ENCODE peak calls at places on chromosome 4, in ten cellular contexts. One of them, this sample, is unnamed.

GRCh38 chr4:159077702-159078495 is 25.0 kb upstream of the RAPGEF2 start:
- DNase-seq in endodermal cell: no peak
- DNase-seq in nephron progenitor cell: no peak
- DNase-seq in BE2C: no peak
- DNase-seq in RWPE2: no peak
- DNase-seq in AG09309: no peak
- DNase-seq in WTC11: no peak
- DNase-seq in lower lobe of right lung: no peak
- DNase-seq in heart right ventricle: no peak
- DNase-seq in ovary: no peak
- DNase-seq in this sample: no peak

GRCh38 chr4:62898115-62898514 is 1511.1 kb downstream of the TECRL start:
- DNase-seq in BE2C: no peak
- DNase-seq in ovary: peak; percentile 11
- DNase-seq in RWPE2: peak; percentile 32
- DNase-seq in WTC11: no peak
- DNase-seq in nephron progenitor cell: no peak
- DNase-seq in lower lobe of right lung: peak; percentile 39
- DNase-seq in heart right ventricle: no peak
- DNase-seq in endodermal cell: peak; percentile 49
- DNase-seq in AG09309: no peak
- DNase-seq in this sample: no peak

GRCh38 chr4:1309261-1310010 is 19.7 kb downstream of the MAEA start:
- DNase-seq in nephron progenitor cell: peak; percentile 91
- DNase-seq in WTC11: peak; percentile 95
- DNase-seq in ovary: peak; percentile 93
- DNase-seq in endodermal cell: peak; percentile 98
- DNase-seq in lower lobe of right lung: peak; percentile 91
- DNase-seq in AG09309: peak; percentile 65
- DNase-seq in heart right ventricle: peak; percentile 86
- DNase-seq in RWPE2: peak; percentile 97
- DNase-seq in BE2C: peak; percentile 96
- DNase-seq in this sample: peak; percentile 96

GRCh38 chr4:106869551-106869950 is 166.6 kb downstream of the DKK2 start:
- DNase-seq in RWPE2: no peak
- DNase-seq in AG09309: peak; percentile 11
- DNase-seq in endodermal cell: no peak
- DNase-seq in WTC11: no peak
- DNase-seq in BE2C: no peak
- DNase-seq in lower lobe of right lung: no peak
- DNase-seq in heart right ventricle: no peak
- DNase-seq in ovary: no peak
- DNase-seq in nephron progenitor cell: no peak
- DNase-seq in this sample: no peak

GRCh38 chr4:84099591-84099990 is 399.5 kb downstream of the NKX6-1 start:
- DNase-seq in WTC11: no peak
- DNase-seq in RWPE2: no peak
- DNase-seq in BE2C: no peak
- DNase-seq in endodermal cell: no peak
- DNase-seq in AG09309: no peak
- DNase-seq in nephron progenitor cell: no peak
- DNase-seq in ovary: no peak
- DNase-seq in heart right ventricle: no peak
- DNase-seq in lower lobe of right lung: no peak
- DNase-seq in this sample: no peak

GRCh38 chr4:158833602-158834001 is 64.8 kb downstream of the FNIP2 start:
- DNase-seq in endodermal cell: no peak
- DNase-seq in heart right ventricle: no peak
- DNase-seq in ovary: no peak
- DNase-seq in RWPE2: no peak
- DNase-seq in WTC11: no peak
- DNase-seq in nephron progenitor cell: no peak
- DNase-seq in lower lobe of right lung: no peak
- DNase-seq in BE2C: no peak
- DNase-seq in AG09309: no peak
- DNase-seq in this sample: no peak

GRCh38 chr4:147576084-147576483 is 41.1 kb upstream of the TMEM184C start:
- DNase-seq in BE2C: no peak
- DNase-seq in AG09309: no peak
- DNase-seq in ovary: no peak
- DNase-seq in heart right ventricle: no peak
- DNase-seq in RWPE2: no peak
- DNase-seq in endodermal cell: no peak
- DNase-seq in nephron progenitor cell: no peak
- DNase-seq in lower lobe of right lung: no peak
- DNase-seq in WTC11: no peak
- DNase-seq in this sample: no peak

GRCh38 chr4:74969507-74970474 is 36.9 kb downstream of the PARM1 start:
- DNase-seq in RWPE2: no peak
- DNase-seq in ovary: no peak
- DNase-seq in nephron progenitor cell: no peak
- DNase-seq in heart right ventricle: peak; percentile 19
- DNase-seq in BE2C: peak; percentile 74
- DNase-seq in endodermal cell: peak; percentile 86
- DNase-seq in AG09309: no peak
- DNase-seq in WTC11: peak; percentile 35
- DNase-seq in lower lobe of right lung: no peak
- DNase-seq in this sample: no peak

GRCh38 chr4:103773691-103774231 is 54.0 kb upstream of the TACR3 start:
- DNase-seq in BE2C: no peak
- DNase-seq in WTC11: no peak
- DNase-seq in AG09309: no peak
- DNase-seq in nephron progenitor cell: no peak
- DNase-seq in RWPE2: no peak
- DNase-seq in lower lobe of right lung: no peak
- DNase-seq in ovary: no peak
- DNase-seq in endodermal cell: no peak
- DNase-seq in heart right ventricle: no peak
- DNase-seq in this sample: no peak

GRCh38 chr4:70703695-70704332 is 15.5 kb downstream of the UTP3 start:
- DNase-seq in BE2C: no peak
- DNase-seq in WTC11: no peak
- DNase-seq in nephron progenitor cell: no peak
- DNase-seq in ovary: no peak
- DNase-seq in endodermal cell: no peak
- DNase-seq in AG09309: no peak
- DNase-seq in RWPE2: no peak
- DNase-seq in heart right ventricle: no peak
- DNase-seq in lower lobe of right lung: no peak
- DNase-seq in this sample: no peak

GRCh38 chr4:88858752-88859151 is 161.1 kb upstream of the NAP1L5 start:
- DNase-seq in nephron progenitor cell: no peak
- DNase-seq in endodermal cell: no peak
- DNase-seq in AG09309: no peak
- DNase-seq in BE2C: no peak
- DNase-seq in WTC11: no peak
- DNase-seq in ovary: no peak
- DNase-seq in heart right ventricle: no peak
- DNase-seq in lower lobe of right lung: no peak
- DNase-seq in RWPE2: no peak
- DNase-seq in this sample: no peak

GRCh38 chr4:145719752-145720624 is 40.0 kb downstream of the C4orf51 start:
- DNase-seq in endodermal cell: no peak
- DNase-seq in BE2C: no peak
- DNase-seq in heart right ventricle: no peak
- DNase-seq in WTC11: no peak
- DNase-seq in RWPE2: no peak
- DNase-seq in ovary: no peak
- DNase-seq in nephron progenitor cell: no peak
- DNase-seq in lower lobe of right lung: no peak
- DNase-seq in AG09309: no peak
- DNase-seq in this sample: no peak

GRCh38 chr4:2363056-2363719 is 55.3 kb downstream of the ZFYVE28 start:
- DNase-seq in WTC11: no peak
- DNase-seq in ovary: peak; percentile 62
- DNase-seq in heart right ventricle: no peak
- DNase-seq in endodermal cell: peak; percentile 58
- DNase-seq in RWPE2: no peak
- DNase-seq in lower lobe of right lung: peak; percentile 47
- DNase-seq in AG09309: no peak
- DNase-seq in BE2C: no peak
- DNase-seq in nephron progenitor cell: no peak
- DNase-seq in this sample: peak; percentile 50

GRCh38 chr4:183242291-183242690 is 77.8 kb downstream of the CLDN22 start:
- DNase-seq in endodermal cell: no peak
- DNase-seq in nephron progenitor cell: no peak
- DNase-seq in BE2C: no peak
- DNase-seq in AG09309: no peak
- DNase-seq in WTC11: no peak
- DNase-seq in lower lobe of right lung: no peak
- DNase-seq in heart right ventricle: no peak
- DNase-seq in ovary: no peak
- DNase-seq in RWPE2: no peak
- DNase-seq in this sample: no peak

GRCh38 chr4:770022-770421 is 55.9 kb downstream of the CPLX1 start:
- DNase-seq in nephron progenitor cell: no peak
- DNase-seq in ovary: peak; percentile 10
- DNase-seq in WTC11: no peak
- DNase-seq in AG09309: no peak
- DNase-seq in BE2C: no peak
- DNase-seq in lower lobe of right lung: peak; percentile 23
- DNase-seq in RWPE2: no peak
- DNase-seq in heart right ventricle: no peak
- DNase-seq in endodermal cell: no peak
- DNase-seq in this sample: peak; percentile 87

GRCh38 chr4:39085891-39086290 is 23.9 kb downstream of the KLHL5 start:
- DNase-seq in lower lobe of right lung: no peak
- DNase-seq in BE2C: no peak
- DNase-seq in endodermal cell: no peak
- DNase-seq in heart right ventricle: no peak
- DNase-seq in nephron progenitor cell: no peak
- DNase-seq in ovary: no peak
- DNase-seq in RWPE2: no peak
- DNase-seq in WTC11: no peak
- DNase-seq in AG09309: peak; percentile 88
- DNase-seq in this sample: no peak

GRCh38 chr4:154959756-154960155 is 178.7 kb downstream of the RBM46 start:
- DNase-seq in BE2C: no peak
- DNase-seq in AG09309: no peak
- DNase-seq in RWPE2: no peak
- DNase-seq in endodermal cell: no peak
- DNase-seq in nephron progenitor cell: no peak
- DNase-seq in lower lobe of right lung: no peak
- DNase-seq in heart right ventricle: no peak
- DNase-seq in WTC11: no peak
- DNase-seq in ovary: no peak
- DNase-seq in this sample: no peak

GRCh38 chr4:25842229-25842840 is 20.5 kb downstream of the SEL1L3 start:
- DNase-seq in endodermal cell: peak; percentile 75
- DNase-seq in lower lobe of right lung: no peak
- DNase-seq in WTC11: peak; percentile 55
- DNase-seq in nephron progenitor cell: no peak
- DNase-seq in ovary: no peak
- DNase-seq in AG09309: no peak
- DNase-seq in RWPE2: no peak
- DNase-seq in BE2C: no peak
- DNase-seq in heart right ventricle: no peak
- DNase-seq in this sample: no peak

GRCh38 chr4:8308856-8309771 is 39.6 kb downstream of the HTRA3 start:
- DNase-seq in RWPE2: peak; percentile 59
- DNase-seq in nephron progenitor cell: no peak
- DNase-seq in ovary: peak; percentile 80
- DNase-seq in lower lobe of right lung: peak; percentile 47
- DNase-seq in BE2C: peak; percentile 13
- DNase-seq in endodermal cell: peak; percentile 45
- DNase-seq in heart right ventricle: peak; percentile 74
- DNase-seq in WTC11: peak; percentile 10
- DNase-seq in AG09309: no peak
- DNase-seq in this sample: peak; percentile 81
- TF ChIP-seq CTCF in RWPE2: no peak
- TF ChIP-seq CTCF in nephron progenitor cell: no peak
- TF ChIP-seq CTCF in ovary: no peak
- TF ChIP-seq CTCF in lower lobe of right lung: no peak
- TF ChIP-seq CTCF in BE2C: no peak
- TF ChIP-seq CTCF in endodermal cell: no peak
- TF ChIP-seq CTCF in heart right ventricle: peak; percentile 11
- TF ChIP-seq CTCF in WTC11: no peak
- TF ChIP-seq CTCF in AG09309: no peak
- TF ChIP-seq CTCF in this sample: no peak

DNA sequence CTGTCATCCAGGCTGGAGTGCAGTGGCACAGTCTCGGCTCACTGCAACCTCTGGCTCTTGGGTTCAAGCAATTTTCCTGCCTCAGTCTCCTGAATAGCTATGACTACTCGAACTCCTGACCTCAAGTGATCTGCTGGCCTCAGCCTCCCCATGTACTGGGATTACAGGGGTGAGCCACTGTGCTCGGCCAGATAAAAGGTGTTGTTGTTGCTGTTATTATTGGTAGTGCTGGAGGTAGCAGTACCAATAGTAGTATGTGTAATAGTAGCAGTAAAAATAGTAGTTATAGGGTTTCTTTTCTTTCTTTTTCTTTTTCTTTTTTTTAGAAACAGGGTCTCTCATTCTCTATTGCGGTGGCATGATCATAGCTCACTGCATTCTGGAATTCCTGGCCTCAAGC is 592.1 kb downstream of the ARAP2 start:
- DNase-seq in RWPE2: no peak
- DNase-seq in BE2C: no peak
- DNase-seq in heart right ventricle: no peak
- DNase-seq in lower lobe of right lung: no peak
- DNase-seq in ovary: no peak
- DNase-seq in WTC11: no peak
- DNase-seq in nephron progenitor cell: no peak
- DNase-seq in endodermal cell: no peak
- DNase-seq in AG09309: no peak
- DNase-seq in this sample: no peak
- TF ChIP-seq CTCF in RWPE2: no peak
- TF ChIP-seq CTCF in BE2C: no peak
- TF ChIP-seq CTCF in heart right ventricle: no peak
- TF ChIP-seq CTCF in lower lobe of right lung: no peak
- TF ChIP-seq CTCF in ovary: no peak
- TF ChIP-seq CTCF in WTC11: no peak
- TF ChIP-seq CTCF in nephron progenitor cell: no peak
- TF ChIP-seq CTCF in endodermal cell: no peak
- TF ChIP-seq CTCF in AG09309: no peak
- TF ChIP-seq CTCF in this sample: no peak

DNA sequence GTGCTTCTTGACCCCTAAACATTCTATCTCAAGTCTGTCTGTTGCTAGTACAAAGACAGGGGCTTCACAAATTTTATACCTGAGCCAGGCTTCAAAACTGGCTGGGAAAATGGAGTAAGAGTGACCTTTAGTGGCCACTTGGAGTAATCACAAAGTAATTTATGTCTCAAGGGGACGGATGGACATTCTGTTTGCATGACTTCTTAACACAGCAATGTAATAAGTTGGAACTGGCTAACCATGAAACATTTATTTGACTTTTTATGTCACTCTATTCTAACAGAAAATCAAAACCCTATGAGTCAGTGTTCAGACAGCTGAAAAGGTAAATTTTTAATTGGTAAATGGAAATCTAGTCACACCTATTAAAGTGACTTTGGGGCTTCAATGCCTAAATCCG is 600.6 kb downstream of the ANKRD50 start:
- DNase-seq in endodermal cell: peak; percentile 61
- DNase-seq in AG09309: peak; percentile 64
- DNase-seq in nephron progenitor cell: peak; percentile 45
- DNase-seq in WTC11: no peak
- DNase-seq in ovary: no peak
- DNase-seq in BE2C: no peak
- DNase-seq in lower lobe of right lung: no peak
- DNase-seq in heart right ventricle: no peak
- DNase-seq in RWPE2: no peak
- DNase-seq in this sample: no peak
- TF ChIP-seq CTCF in endodermal cell: peak; percentile 85
- TF ChIP-seq CTCF in AG09309: peak; percentile 65
- TF ChIP-seq CTCF in nephron progenitor cell: peak; percentile 80
- TF ChIP-seq CTCF in WTC11: peak; percentile 46
- TF ChIP-seq CTCF in ovary: no peak
- TF ChIP-seq CTCF in BE2C: peak; percentile 52
- TF ChIP-seq CTCF in lower lobe of right lung: peak; percentile 63
- TF ChIP-seq CTCF in heart right ventricle: peak; percentile 75
- TF ChIP-seq CTCF in RWPE2: peak; percentile 84
- TF ChIP-seq CTCF in this sample: peak; percentile 96

GRCh38 chr4:85125688-85126087 is 159.2 kb upstream of the WDFY3 start:
- DNase-seq in endodermal cell: no peak
- DNase-seq in BE2C: no peak
- DNase-seq in ovary: no peak
- DNase-seq in AG09309: no peak
- DNase-seq in RWPE2: no peak
- DNase-seq in heart right ventricle: no peak
- DNase-seq in nephron progenitor cell: no peak
- DNase-seq in lower lobe of right lung: no peak
- DNase-seq in WTC11: no peak
- DNase-seq in this sample: no peak
- TF ChIP-seq CTCF in endodermal cell: no peak
- TF ChIP-seq CTCF in BE2C: no peak
- TF ChIP-seq CTCF in ovary: no peak
- TF ChIP-seq CTCF in AG09309: no peak
- TF ChIP-seq CTCF in RWPE2: no peak
- TF ChIP-seq CTCF in heart right ventricle: no peak
- TF ChIP-seq CTCF in nephron progenitor cell: no peak
- TF ChIP-seq CTCF in lower lobe of right lung: no peak
- TF ChIP-seq CTCF in WTC11: no peak
- TF ChIP-seq CTCF in this sample: no peak